ENCODE peak calls at places on chromosomes 2 and 18, in eight cellular contexts. T is right cardiac atrium, I is WERI-Rb-1, V is adrenal gland, U is ascending aorta, J is GM12878, C is fibroblast of lung, D is tibial artery. P is an unnamed sample.

GRCh38 chr18:12657048-12657848 is 659 bp downstream of the SPIRE1 start:
- DNase-seq in T (peak), I (peak), V (peak), U (no peak), J (no peak), C (peak), D (peak), P (peak)

GRCh38 chr2:161134547-161135518 is 25.4 kb upstream of the TANK start:
- DNase-seq in T (peak), I (no peak), V (no peak), U (no peak), J (no peak), C (peak), D (no peak), P (peak)

GRCh38 chr2:162365392-162365791 is 21.5 kb downstream of the GCA start:
- DNase-seq in T (no peak), I (no peak), V (no peak), U (no peak), J (no peak), C (no peak), D (no peak), P (no peak)

GRCh38 chr2:109371481-109372170 is 242.1 kb downstream of the SEPTIN10 start:
- DNase-seq in T (no peak), I (no peak), V (no peak), U (no peak), J (no peak), C (no peak), D (no peak), P (no peak)

GRCh38 chr2:202251494-202251893 is 13.1 kb upstream of the SUMO1 start:
- DNase-seq in T (no peak), I (no peak), V (no peak), U (no peak), J (no peak), C (no peak), D (no peak), P (no peak)

GRCh38 chr2:21866316-21866715 is 742.5 kb downstream of the TDRD15 start:
- DNase-seq in T (peak), I (no peak), V (no peak), U (no peak), J (no peak), C (no peak), D (no peak), P (no peak)

GRCh38 chr18:45517181-45517741 is 98.0 kb upstream of the SLC14A2 start:
- DNase-seq in T (peak), I (no peak), V (peak), U (no peak), J (no peak), C (peak), D (peak), P (peak)

GRCh38 chr2:128442053-128442751 is 123.5 kb upstream of the HS6ST1 start:
- DNase-seq in T (peak), I (peak), V (no peak), U (no peak), J (no peak), C (no peak), D (peak), P (peak)

GRCh38 chr2:62038980-62039771 is 133.7 kb downstream of the COMMD1 start:
- DNase-seq in T (no peak), I (no peak), V (peak), U (no peak), J (peak), C (peak), D (no peak), P (no peak)

GRCh38 chr2:172090044-172090946 is 5.0 kb downstream of the DLX1 start:
- DNase-seq in T (no peak), I (no peak), V (no peak), U (no peak), J (no peak), C (no peak), D (no peak), P (no peak)

GRCh38 chr2:240256704-240257637 is 116.5 kb upstream of the OTOS start:
- DNase-seq in T (peak), I (no peak), V (no peak), U (no peak), J (no peak), C (no peak), D (no peak), P (no peak)

GRCh38 chr18:45920367-45920766 is 46.8 kb downstream of the EPG5 start:
- DNase-seq in T (peak), I (no peak), V (peak), U (peak), J (no peak), C (peak), D (peak), P (peak)

GRCh38 chr2:72990695-72991438 is 73.5 kb downstream of the EMX1 start:
- DNase-seq in T (no peak), I (peak), V (no peak), U (no peak), J (no peak), C (no peak), D (no peak), P (no peak)

GRCh38 chr2:46163804-46164569 is 133.2 kb upstream of the EPAS1 start:
- DNase-seq in T (no peak), I (no peak), V (no peak), U (no peak), J (no peak), C (peak), D (no peak), P (no peak)

GRCh38 chr2:158688722-158689121 is 106.4 kb upstream of the DAPL1 start:
- DNase-seq in T (no peak), I (no peak), V (no peak), U (no peak), J (no peak), C (peak), D (no peak), P (no peak)

GRCh38 chr2:11264818-11265217 is 79.6 kb downstream of the ROCK2 start:
- DNase-seq in T (no peak), I (no peak), V (no peak), U (no peak), J (no peak), C (no peak), D (no peak), P (no peak)

GRCh38 chr18:50315100-50315871 is 27.8 kb upstream of the CXXC1 start:
- DNase-seq in T (no peak), I (no peak), V (no peak), U (no peak), J (peak), C (no peak), D (no peak), P (no peak)

GRCh38 chr2:110114007-110114591 is 1.5 kb downstream of the MALL start:
- DNase-seq in T (peak), I (no peak), V (no peak), U (no peak), J (no peak), C (peak), D (no peak), P (no peak)

GRCh38 chr2:187783446-187783845 is 229.2 kb upstream of the TFPI start:
- DNase-seq in T (no peak), I (no peak), V (no peak), U (no peak), J (no peak), C (no peak), D (no peak), P (no peak)

GRCh38 chr2:47422560-47422959 is 19.6 kb downstream of the MSH2 start:
- DNase-seq in T (no peak), I (no peak), V (no peak), U (no peak), J (no peak), C (peak), D (no peak), P (no peak)

GRCh38 chr18:79629249-79629558 is 50.4 kb upstream of the CTDP1 start:
- DNase-seq in T (no peak), I (peak), V (no peak), U (no peak), J (no peak), C (no peak), D (no peak), P (no peak)

GRCh38 chr2:239349448-239350135 is 51.2 kb downstream of the HDAC4 start:
- DNase-seq in T (no peak), I (no peak), V (no peak), U (no peak), J (no peak), C (no peak), D (no peak), P (no peak)

GRCh38 chr2:227674485-227674884 is 7.9 kb downstream of the SCYGR5 start:
- DNase-seq in T (no peak), I (no peak), V (no peak), U (no peak), J (no peak), C (no peak), D (no peak), P (no peak)

GRCh38 chr2:216691210-216691741 is 4.1 kb downstream of the IGFBP5 start:
- DNase-seq in T (peak), I (peak), V (peak), U (no peak), J (no peak), C (peak), D (peak), P (peak)

GRCh38 chr2:168583710-168584521 is 127.8 kb downstream of the CERS6 start:
- DNase-seq in T (no peak), I (no peak), V (peak), U (no peak), J (no peak), C (peak), D (no peak), P (no peak)

GRCh38 chr2:86621290-86621943 is 2.2 kb downstream of the RNF103 start:
- DNase-seq in T (no peak), I (no peak), V (no peak), U (no peak), J (no peak), C (peak), D (no peak), P (no peak)
- H3K27ac ChIP-seq in T (no peak), I (no peak), V (no peak), U (no peak), J (peak), C (peak), D (peak), P (peak)

GRCh38 chr2:137000790-137001189 is 235.4 kb downstream of the THSD7B start:
- DNase-seq in T (no peak), I (no peak), V (no peak), U (no peak), J (no peak), C (no peak), D (no peak), P (no peak)

GRCh38 chr2:137007905-137008399 is 242.6 kb downstream of the THSD7B start:
- DNase-seq in T (no peak), I (no peak), V (no peak), U (no peak), J (no peak), C (no peak), D (no peak), P (no peak)

GRCh38 chr2:137002911-137003310 is 237.6 kb downstream of the THSD7B start:
- DNase-seq in T (no peak), I (no peak), V (no peak), U (no peak), J (no peak), C (no peak), D (no peak), P (no peak)

GRCh38 chr2:137009953-137010352 is 244.6 kb downstream of the THSD7B start:
- DNase-seq in T (no peak), I (no peak), V (no peak), U (no peak), J (no peak), C (no peak), D (no peak), P (no peak)

GRCh38 chr2:137005173-137005572 is 239.8 kb downstream of the THSD7B start:
- DNase-seq in T (no peak), I (no peak), V (no peak), U (no peak), J (no peak), C (no peak), D (no peak), P (no peak)
- H3K27ac ChIP-seq in T (no peak), I (no peak), V (no peak), U (no peak), J (no peak), C (no peak), D (no peak), P (no peak)

GRCh38 chr2:233481368-233482142 is 85.0 kb downstream of the USP40 start:
- DNase-seq in T (no peak), I (no peak), V (no peak), U (no peak), J (no peak), C (no peak), D (peak), P (no peak)

GRCh38 chr2:233480490-233481202 is 85.9 kb downstream of the USP40 start:
- DNase-seq in T (no peak), I (peak), V (peak), U (no peak), J (no peak), C (peak), D (peak), P (no peak)

GRCh38 chr2:233477548-233478433 is 88.8 kb downstream of the USP40 start:
- DNase-seq in T (no peak), I (no peak), V (peak), U (no peak), J (no peak), C (no peak), D (no peak), P (no peak)

GRCh38 chr2:233482616-233483015 is 84.0 kb downstream of the USP40 start:
- DNase-seq in T (no peak), I (no peak), V (no peak), U (no peak), J (no peak), C (no peak), D (no peak), P (no peak)

DNA sequence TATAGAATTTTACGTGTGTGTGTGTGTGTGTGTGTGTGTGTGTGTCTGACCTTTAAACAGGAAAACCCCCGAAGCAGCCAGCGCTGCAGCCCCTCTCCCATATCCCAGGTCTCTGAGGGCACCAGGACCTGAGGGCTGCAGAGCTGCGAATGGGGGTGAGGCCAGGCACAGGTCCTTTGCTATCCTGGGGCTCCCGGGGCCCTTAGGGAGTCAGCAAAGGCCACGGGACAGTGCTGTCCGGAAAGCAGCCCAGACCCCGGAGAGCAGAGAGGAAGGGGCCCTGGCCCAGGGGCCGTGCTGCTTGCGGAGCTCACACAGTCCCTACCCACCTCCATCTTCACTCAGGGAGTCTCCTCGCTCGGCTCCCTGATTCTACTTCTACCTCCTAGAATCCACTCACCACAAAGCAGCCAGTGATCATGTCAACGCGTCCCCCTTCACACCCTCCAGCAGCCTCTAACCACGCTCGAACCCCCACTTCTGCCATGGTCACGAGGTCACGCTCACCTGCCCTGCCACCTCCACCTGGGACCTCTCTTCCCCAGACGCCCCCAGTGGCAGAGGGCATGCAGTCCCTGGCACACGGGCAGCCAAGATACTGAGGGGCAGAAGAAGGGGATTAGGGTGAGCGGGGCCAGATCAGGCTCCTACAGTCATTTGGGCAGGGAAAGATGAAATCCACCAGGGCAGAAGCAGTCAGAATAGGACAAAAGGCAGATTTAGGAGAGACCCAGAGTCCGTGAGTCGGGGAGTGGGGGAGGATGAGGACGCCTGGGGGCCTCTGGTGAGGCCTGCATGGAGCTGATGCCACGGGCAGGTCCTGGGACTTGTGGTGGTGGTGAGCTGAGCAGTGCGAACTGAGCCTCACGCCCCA is 86.7 kb downstream of the USP40 start:
- DNase-seq in T (no peak), I (no peak), V (peak), U (no peak), J (no peak), C (no peak), D (no peak), P (no peak)
- H3K27ac ChIP-seq in T (no peak), I (no peak), V (no peak), U (no peak), J (no peak), C (no peak), D (peak), P (no peak)

GRCh38 chr18:77061946-77062517 is 70.6 kb downstream of the MBP start:
- DNase-seq in T (peak), I (peak), V (no peak), U (no peak), J (no peak), C (no peak), D (no peak), P (no peak)
- H3K27ac ChIP-seq in T (no peak), I (no peak), V (peak), U (peak), J (peak), C (no peak), D (peak), P (peak)

DNA sequence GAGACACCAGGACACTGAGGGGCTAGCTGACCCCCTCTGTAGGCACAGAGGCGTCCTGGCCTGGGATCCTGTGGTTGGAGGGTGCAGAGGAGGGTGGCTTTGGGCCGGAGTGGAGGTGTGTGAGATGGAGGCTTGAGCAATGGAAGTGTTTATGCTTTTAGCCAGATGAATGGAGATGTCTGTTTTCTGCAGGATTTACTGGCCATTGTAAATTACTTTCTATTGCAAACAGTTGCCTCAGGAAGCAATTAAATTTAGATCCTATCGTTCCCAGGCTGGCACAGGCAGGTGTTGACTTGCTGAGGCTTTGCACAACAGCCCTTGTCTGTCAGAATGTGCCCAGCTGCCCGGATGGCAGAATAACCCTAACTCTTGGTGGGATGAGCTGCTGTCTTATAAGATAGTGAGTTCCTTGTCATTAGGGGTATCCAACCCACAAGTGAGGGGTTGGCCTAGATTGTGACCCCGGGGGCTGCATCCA is 1.8 kb upstream of the ARID5A start:
- DNase-seq in T (no peak), I (no peak), V (peak), U (no peak), J (no peak), C (no peak), D (no peak), P (no peak)
- H3K27ac ChIP-seq in T (peak), I (no peak), V (peak), U (peak), J (no peak), C (no peak), D (peak), P (peak)

GRCh38 chr2:54579682-54580349 is 123.7 kb downstream of the SPTBN1 start:
- DNase-seq in T (no peak), I (no peak), V (no peak), U (no peak), J (peak), C (no peak), D (no peak), P (no peak)
- H3K27ac ChIP-seq in T (no peak), I (no peak), V (peak), U (no peak), J (peak), C (no peak), D (no peak), P (peak)

DNA sequence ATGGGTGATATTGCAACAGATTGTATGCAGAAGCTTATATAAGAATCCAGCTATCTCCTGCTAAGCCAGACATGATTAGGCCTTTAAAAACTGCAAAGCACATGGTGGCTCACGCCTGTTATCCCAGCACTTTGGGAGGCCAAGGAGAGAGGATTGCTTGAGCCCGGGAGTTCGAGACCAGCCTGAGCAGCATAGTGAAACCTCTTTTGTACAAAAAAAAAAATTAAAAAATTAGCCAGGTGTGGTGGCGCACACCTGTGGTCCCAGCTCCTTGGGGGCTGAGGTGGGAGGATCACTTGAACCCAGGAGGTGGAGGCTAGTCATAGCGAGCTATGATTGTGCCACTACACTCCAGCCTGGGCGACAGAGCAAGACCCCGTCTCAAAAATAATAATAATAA is 204.6 kb downstream of the TNS1 start:
- DNase-seq in T (no peak), I (no peak), V (no peak), U (no peak), J (no peak), C (no peak), D (no peak), P (no peak)
- H3K27ac ChIP-seq in T (no peak), I (no peak), V (no peak), U (peak), J (no peak), C (no peak), D (peak), P (peak)

P was measured in left ventricle myocardium inferior.